ENCODE peak calls at places on chromosomes 7 and 10, in four cellular contexts. K is psoas muscle, W is kidney, H is Peyer's patch. S is an unnamed sample.

GRCh38 chr7:80677629-80678028 is 39.2 kb downstream of the CD36 start:
- DNase-seq in W (no peak), K (no peak), H (no peak), S (no peak)

GRCh38 chr10:94546616-94547175 is 1.1 kb downstream of the HELLS start:
- DNase-seq in H (no peak), K (no peak), W (no peak), S (no peak)

GRCh38 chr7:110693348-110693747 is 397.6 kb upstream of the LRRN3 start:
- DNase-seq in W (no peak), H (no peak), K (no peak), S (no peak)

GRCh38 chr7:125934539-125934938 is 1004.9 kb upstream of the POT1 start:
- DNase-seq in K (no peak), W (no peak), H (no peak), S (no peak)

GRCh38 chr10:34102237-34102673 is 712.8 kb downstream of the PARD3 start:
- DNase-seq in H (peak), W (peak), K (peak), S (no peak)

GRCh38 chr10:118732253-118733194 is 22.2 kb downstream of the CACUL1 start:
- DNase-seq in H (no peak), W (no peak), K (no peak), S (no peak)

GRCh38 chr10:72073677-72074412 is 14.5 kb downstream of the SPOCK2 start:
- DNase-seq in H (no peak), W (no peak), K (peak), S (no peak)

GRCh38 chr10:69276503-69276902 is 1.8 kb upstream of the HK1 start:
- DNase-seq in K (no peak), H (no peak), W (no peak), S (no peak)

GRCh38 chr7:124032369-124033092 is at the start of gene TMEM229A:
- DNase-seq in W (peak), K (peak), H (peak), S (no peak)

GRCh38 chr10:68073631-68074403 is 1.3 kb downstream of the HERC4 start:
- DNase-seq in H (no peak), W (no peak), K (no peak), S (no peak)

GRCh38 chr7:30707391-30708351 is 25.4 kb upstream of the CRHR2 start:
- DNase-seq in H (no peak), K (peak), W (peak), S (no peak)

GRCh38 chr7:10412426-10413019 is 561.1 kb upstream of the PHF14 start:
- DNase-seq in W (no peak), K (no peak), H (no peak), S (peak)

GRCh38 chr7:70856889-70857511 is 274.9 kb upstream of the GALNT17 start:
- DNase-seq in W (peak), K (peak), H (peak), S (peak)

GRCh38 chr10:49162063-49162462 is 26.1 kb downstream of the TMEM273 start:
- DNase-seq in W (no peak), K (no peak), H (no peak), S (no peak)

GRCh38 chr10:49160814-49161213 is 27.0 kb upstream of the FAM170B start:
- DNase-seq in W (no peak), K (no peak), H (no peak), S (no peak)

GRCh38 chr10:49162761-49163160 is 25.4 kb downstream of the TMEM273 start:
- DNase-seq in K (no peak), H (no peak), W (no peak), S (no peak)

GRCh38 chr10:49160110-49160509 is 26.3 kb upstream of the FAM170B start:
- DNase-seq in H (no peak), K (no peak), W (no peak), S (no peak)

GRCh38 chr10:49161411-49161997 is 26.7 kb downstream of the TMEM273 start:
- DNase-seq in W (no peak), H (no peak), K (no peak), S (no peak)
- TF ChIP-seq CTCF in W (peak), H (peak), K (peak), S (peak)

GRCh38 chr7:133633055-133633454 is 380.2 kb downstream of the EXOC4 start:
- DNase-seq in W (no peak), H (no peak), K (no peak), S (no peak)
- H3K4me3 ChIP-seq in W (no peak), H (no peak), K (no peak), S (no peak)

DNA sequence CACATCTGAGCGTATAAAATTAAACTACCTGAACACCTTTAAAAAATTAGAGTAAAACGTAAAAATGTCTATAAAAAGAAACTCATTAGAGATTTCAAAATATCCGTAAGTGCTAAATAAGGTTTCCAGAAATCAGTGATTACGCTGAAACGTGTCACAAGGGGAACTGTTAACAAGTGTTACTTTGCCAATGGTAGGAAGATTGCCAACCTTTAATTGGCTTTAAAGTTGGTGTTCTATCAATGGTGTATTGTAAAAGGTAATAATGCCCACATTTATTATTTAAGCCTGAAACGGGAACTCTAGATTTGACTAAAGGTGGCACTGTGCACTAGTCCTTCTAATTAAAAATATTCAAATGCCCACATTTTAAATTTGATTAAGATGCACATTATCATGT is 37.8 kb upstream of the HIBADH start:
- DNase-seq in K (no peak), H (no peak), W (no peak), S (no peak)
- TF ChIP-seq CTCF in K (no peak), H (no peak), W (no peak), S (no peak)

GRCh38 chr10:32980558-32981468 is 22.8 kb upstream of the ITGB1 start:
- DNase-seq in K (peak), H (peak), W (peak), S (peak)
- H3K4me3 ChIP-seq in K (peak), H (peak), W (peak), S (peak)

DNA sequence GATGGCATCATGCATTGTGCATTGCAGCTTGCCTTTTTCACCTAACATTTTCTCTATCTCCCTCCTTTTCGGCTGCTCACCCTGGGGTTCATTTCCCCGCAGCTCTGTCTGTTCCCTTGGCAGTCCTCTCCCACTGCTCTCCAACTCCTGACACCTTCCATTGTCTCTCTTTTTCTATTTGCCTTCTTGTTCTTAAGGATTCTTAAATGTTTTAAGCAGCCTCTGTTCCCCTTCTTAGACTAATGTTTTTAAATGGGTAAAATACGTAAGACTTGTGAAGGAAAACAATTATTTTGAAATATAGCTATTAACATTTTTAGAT is 19.4 kb downstream of the BMPR1A start:
- DNase-seq in W (no peak), H (no peak), K (no peak), S (no peak)
- TF ChIP-seq CTCF in W (no peak), H (no peak), K (no peak), S (no peak)

GRCh38 chr10:16566202-16566805 is 44.6 kb upstream of the C1QL3 start:
- DNase-seq in H (no peak), W (no peak), K (no peak), S (no peak)
- H3K4me3 ChIP-seq in H (no peak), W (no peak), K (no peak), S (no peak)

DNA sequence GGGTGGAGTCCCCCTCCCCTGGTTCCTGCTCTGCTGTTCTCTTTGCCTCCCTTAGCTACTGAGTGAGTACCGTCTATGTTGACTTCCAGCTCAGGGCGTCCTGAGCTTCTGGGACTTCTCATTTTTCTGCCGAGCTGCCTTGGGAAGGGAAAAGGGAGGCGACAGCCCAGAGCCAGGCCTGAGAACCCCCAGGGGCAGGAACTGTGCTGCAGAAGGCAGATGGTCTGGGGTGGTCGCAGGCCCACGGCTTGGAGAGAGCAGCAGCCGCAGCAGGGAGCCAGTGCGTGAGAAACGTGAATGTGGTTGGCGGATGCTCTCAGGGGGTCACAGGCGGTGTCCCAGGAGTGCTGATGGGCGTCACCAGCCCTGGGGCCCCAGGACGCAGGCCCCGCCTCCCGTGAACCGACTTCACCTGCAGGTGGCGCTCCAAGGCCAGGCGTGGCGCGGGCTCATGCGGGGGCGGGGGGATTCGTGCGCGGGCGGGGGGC is 9.2 kb upstream of the PWWP2B start:
- DNase-seq in H (peak), K (peak), W (peak), S (peak)
- TF ChIP-seq CTCF in H (peak), K (peak), W (peak), S (peak)

DNA sequence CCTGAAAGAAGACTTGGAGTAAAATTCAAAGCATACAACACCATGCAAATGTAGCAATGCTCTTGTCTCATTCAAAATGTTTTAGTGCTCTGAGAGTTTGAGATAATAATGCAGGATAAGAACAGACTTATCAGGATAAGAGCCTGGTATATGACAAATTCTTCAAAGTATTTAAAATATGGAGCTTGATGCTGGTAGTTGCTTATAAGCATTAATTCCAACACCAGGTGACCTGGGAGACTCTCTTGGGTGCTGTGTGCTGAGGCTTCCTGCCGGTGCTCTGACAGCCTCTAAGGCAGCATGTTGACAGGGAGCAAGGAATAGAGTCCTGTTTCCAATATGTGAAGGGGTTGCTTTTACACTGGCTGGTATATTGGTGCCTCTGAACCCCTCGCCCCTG is 34.8 kb upstream of the SLC26A5 start:
- DNase-seq in K (no peak), H (no peak), W (no peak), S (no peak)
- H3K4me3 ChIP-seq in K (no peak), H (no peak), W (no peak), S (no peak)

GRCh38 chr7:55251313-55251712 is 113.8 kb upstream of the LANCL2 start:
- DNase-seq in H (no peak), W (no peak), K (no peak), S (no peak)

GRCh38 chr7:55251911-55252310 is 113.2 kb upstream of the LANCL2 start:
- DNase-seq in K (no peak), H (no peak), W (no peak), S (no peak)

GRCh38 chr7:55249332-55249731 is 115.8 kb upstream of the LANCL2 start:
- DNase-seq in W (no peak), K (no peak), H (no peak), S (no peak)

GRCh38 chr7:55248526-55248925 is 116.6 kb upstream of the LANCL2 start:
- DNase-seq in W (no peak), K (no peak), H (no peak), S (no peak)

DNA sequence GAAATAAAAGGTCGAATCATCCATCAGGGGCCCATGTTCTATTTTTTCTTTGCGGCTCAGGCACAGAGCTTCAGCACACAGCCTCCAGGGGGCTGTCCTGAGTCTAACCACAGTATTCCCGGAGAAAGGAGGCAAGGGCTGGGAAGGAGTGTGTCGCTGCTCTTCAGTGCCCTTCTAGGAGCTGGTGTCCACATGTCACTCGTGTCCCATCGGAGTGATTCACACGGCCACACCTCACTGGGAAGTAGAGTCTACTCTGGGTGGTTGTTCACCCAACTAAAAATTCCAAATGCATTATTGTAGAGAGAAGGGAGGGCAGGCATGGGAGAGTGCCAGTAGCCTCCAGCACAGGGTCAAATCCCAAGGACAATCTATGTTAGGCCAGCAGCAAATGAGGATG is 114.8 kb upstream of the LANCL2 start:
- DNase-seq in W (no peak), H (peak), K (no peak), S (no peak)
- TF ChIP-seq CTCF in W (peak), H (peak), K (no peak), S (peak)

DNA sequence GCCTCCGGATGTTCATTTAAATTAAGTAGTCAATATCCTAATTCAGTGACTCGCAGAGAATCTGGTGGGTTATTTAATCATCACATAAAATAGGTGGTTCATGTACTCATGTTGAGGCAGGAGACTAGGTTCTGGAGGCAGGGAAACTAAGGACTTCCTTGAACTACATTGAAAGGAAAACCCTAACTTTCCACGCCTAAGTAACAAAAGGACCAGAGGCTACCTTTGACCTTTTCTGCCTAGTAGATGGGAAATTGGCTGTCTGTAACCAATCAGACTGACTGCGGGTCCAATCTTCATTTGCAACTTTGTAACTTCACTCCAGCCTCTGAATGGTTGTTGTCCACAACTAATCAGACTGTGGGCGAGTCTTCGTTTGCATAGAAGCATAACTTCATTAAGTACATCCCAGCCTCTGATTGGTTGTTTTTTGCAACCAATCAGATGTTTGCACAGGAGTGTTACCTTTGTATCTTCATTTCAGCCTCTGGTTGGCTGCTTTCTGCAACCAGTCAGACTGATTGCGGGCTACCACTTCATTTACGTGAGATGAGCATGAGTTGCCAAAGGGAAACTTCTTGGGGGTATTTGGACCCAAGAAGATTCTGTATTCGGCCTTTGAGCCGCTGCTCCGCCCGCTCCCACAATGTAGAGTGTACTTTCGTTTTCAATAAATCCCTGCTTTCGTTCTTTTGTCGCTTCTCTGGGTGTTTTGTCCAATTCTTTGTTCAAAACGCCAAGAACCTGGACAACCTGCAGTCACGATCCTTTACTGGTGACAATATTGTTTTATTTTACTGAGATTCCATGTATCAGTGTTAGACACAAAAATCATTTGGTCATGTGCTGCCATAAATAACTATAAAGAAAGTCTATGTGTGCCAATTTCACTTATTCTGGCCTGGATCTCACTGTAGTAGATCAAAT is 1.7 kb upstream of the ST7 start:
- DNase-seq in H (peak), K (no peak), W (no peak), S (no peak)
- H3K4me3 ChIP-seq in H (no peak), K (peak), W (no peak), S (no peak)

S was measured in HFF-Myc.